ENCODE peak calls at places on chromosomes 3 and 15, in five cellular contexts. B, O, L, T and R are unnamed samples.

GRCh38 chr3:182969277-182969676 is 11.1 kb downstream of the DCUN1D1 start:
- DNase-seq in B (no peak), L (no peak), T (peak), O (no peak), R (no peak)

GRCh38 chr15:50181206-50181982 is 602 bp upstream of the SLC27A2 start:
- DNase-seq in O (no peak), L (no peak), T (no peak), B (no peak), R (no peak)

GRCh38 chr3:148584438-148584837 is 113.3 kb upstream of the AGTR1 start:
- DNase-seq in T (no peak), B (no peak), O (no peak), L (no peak), R (no peak)

GRCh38 chr15:100725121-100726069 is 123.0 kb downstream of the ASB7 start:
- DNase-seq in B (peak), T (peak), O (no peak), L (no peak), R (no peak)

GRCh38 chr15:101178414-101178813 is 73.4 kb downstream of the CHSY1 start:
- DNase-seq in T (no peak), O (no peak), B (no peak), L (no peak), R (no peak)

GRCh38 chr3:154175041-154175440 is 53.9 kb downstream of the ARHGEF26 start:
- DNase-seq in L (no peak), T (no peak), O (no peak), B (no peak), R (no peak)

GRCh38 chr15:89662893-89663673 is 7.8 kb upstream of the KIF7 start:
- DNase-seq in O (no peak), T (peak), L (no peak), B (peak), R (peak)

GRCh38 chr15:77783636-77784035 is 150.9 kb upstream of the LINGO1 start:
- DNase-seq in L (no peak), O (no peak), T (no peak), B (no peak), R (no peak)

GRCh38 chr3:64627471-64628321 is 60.1 kb downstream of the ADAMTS9 start:
- DNase-seq in O (no peak), B (no peak), T (no peak), L (no peak), R (no peak)

GRCh38 chr3:8490079-8490552 is 11.5 kb upstream of the LMCD1 start:
- DNase-seq in B (peak), O (no peak), T (peak), L (no peak), R (no peak)

GRCh38 chr15:51192560-51193280 is 98.0 kb upstream of the TNFAIP8L3 start:
- DNase-seq in O (peak), T (peak), L (peak), B (peak), R (peak)

GRCh38 chr3:81764665-81765064 is 3.2 kb upstream of the GBE1 start:
- DNase-seq in L (no peak), T (no peak), B (no peak), O (no peak), R (no peak)

GRCh38 chr3:177185035-177185574 is 12.2 kb downstream of the TBL1XR1 start:
- DNase-seq in L (no peak), B (no peak), O (no peak), T (no peak), R (no peak)

GRCh38 chr3:15272431-15273196 is 59.8 kb downstream of the SH3BP5 start:
- DNase-seq in O (peak), L (no peak), B (no peak), T (no peak), R (no peak)

GRCh38 chr3:37772773-37773291 is 88.8 kb upstream of the CTDSPL start:
- DNase-seq in L (no peak), T (no peak), O (no peak), B (no peak), R (no peak)

GRCh38 chr3:56894912-56895431 is 93.2 kb upstream of the ARHGEF3 start:
- DNase-seq in L (no peak), O (no peak), B (no peak), T (peak), R (no peak)

GRCh38 chr3:126545544-126545943 is 13.2 kb downstream of the C3orf22 start:
- DNase-seq in O (peak), L (no peak), B (peak), T (no peak), R (peak)

GRCh38 chr3:4413467-4413866 is 53.6 kb downstream of the SUMF1 start:
- DNase-seq in L (no peak), T (peak), B (no peak), O (no peak), R (no peak)

GRCh38 chr3:151901282-151901945 is 28.0 kb downstream of the SUCNR1 start:
- DNase-seq in L (no peak), O (no peak), T (peak), B (peak), R (no peak)

GRCh38 chr3:150372320-150373118 is 35.6 kb upstream of the TSC22D2 start:
- DNase-seq in L (no peak), T (peak), B (peak), O (no peak), R (no peak)

GRCh38 chr15:88834211-88834812 is 31.1 kb downstream of the ACAN start:
- DNase-seq in O (peak), T (peak), B (no peak), L (peak), R (peak)

GRCh38 chr3:131326307-131326706 is 55.3 kb upstream of the NUDT16 start:
- DNase-seq in T (peak), O (no peak), L (no peak), B (no peak), R (no peak)

GRCh38 chr3:38117748-38118420 is 19.0 kb downstream of the ACAA1 start:
- DNase-seq in L (peak), T (peak), B (peak), O (peak), R (peak)

GRCh38 chr3:126682046-126682445 is 22.0 kb upstream of the CHCHD6 start:
- DNase-seq in O (no peak), B (no peak), T (no peak), L (no peak), R (no peak)

GRCh38 chr15:95025924-95026728 is 794.8 kb downstream of the MCTP2 start:
- DNase-seq in T (peak), O (no peak), B (peak), L (peak), R (peak)

GRCh38 chr15:72237286-72238224 is 6.6 kb upstream of the PKM start:
- DNase-seq in B (peak), O (no peak), L (peak), T (peak), R (peak)

GRCh38 chr3:51588724-51589123 is 50.2 kb downstream of the RAD54L2 start:
- DNase-seq in B (no peak), L (no peak), T (no peak), O (no peak), R (no peak)
- H3K27ac ChIP-seq in B (no peak), L (no peak), T (no peak), O (no peak), R (no peak)

GRCh38 chr15:41661078-41661528 is 898 bp downstream of the MGA start:
- DNase-seq in B (no peak), O (no peak), L (peak), T (no peak), R (no peak)
- H3K27ac ChIP-seq in B (no peak), O (peak), L (peak), T (peak), R (peak)

GRCh38 chr3:169268942-169269460 is 394.5 kb downstream of the MECOM start:
- DNase-seq in O (no peak), B (no peak), T (no peak), L (no peak), R (no peak)
- H3K27ac ChIP-seq in O (no peak), B (no peak), T (no peak), L (no peak), R (peak)

GRCh38 chr3:132570011-132570410 is 27.1 kb upstream of the ACKR4 start:
- DNase-seq in B (no peak), T (no peak), O (no peak), L (no peak), R (no peak)
- H3K27ac ChIP-seq in B (no peak), T (no peak), O (no peak), L (peak), R (no peak)

GRCh38 chr15:67833504-67834248 is 6.2 kb downstream of the RNU6-1 start:
- DNase-seq in L (peak), O (peak), T (no peak), B (no peak), R (peak)
- H3K27ac ChIP-seq in L (no peak), O (no peak), T (no peak), B (no peak), R (no peak)

GRCh38 chr3:141979050-141979671 is 102.7 kb downstream of the ATP1B3 start:
- DNase-seq in T (peak), B (peak), L (no peak), O (no peak), R (no peak)
- H3K27ac ChIP-seq in T (no peak), B (peak), L (no peak), O (no peak), R (no peak)

GRCh38 chr3:157868881-157869280 is 237.3 kb downstream of the SHOX2 start:
- DNase-seq in O (no peak), B (no peak), L (no peak), T (no peak), R (no peak)

GRCh38 chr3:157871248-157871647 is 235.0 kb downstream of the SHOX2 start:
- DNase-seq in L (no peak), T (no peak), O (no peak), B (no peak), R (no peak)

GRCh38 chr3:157865449-157865862 is 240.8 kb downstream of the SHOX2 start:
- DNase-seq in B (no peak), L (peak), T (no peak), O (no peak), R (no peak)

GRCh38 chr3:157871838-157872497 is 234.3 kb downstream of the SHOX2 start:
- DNase-seq in L (no peak), O (no peak), T (no peak), B (no peak), R (no peak)

GRCh38 chr3:157868168-157868567 is 238.1 kb downstream of the SHOX2 start:
- DNase-seq in O (no peak), L (no peak), T (peak), B (no peak), R (no peak)
- H3K27ac ChIP-seq in O (no peak), L (no peak), T (no peak), B (no peak), R (no peak)

DNA sequence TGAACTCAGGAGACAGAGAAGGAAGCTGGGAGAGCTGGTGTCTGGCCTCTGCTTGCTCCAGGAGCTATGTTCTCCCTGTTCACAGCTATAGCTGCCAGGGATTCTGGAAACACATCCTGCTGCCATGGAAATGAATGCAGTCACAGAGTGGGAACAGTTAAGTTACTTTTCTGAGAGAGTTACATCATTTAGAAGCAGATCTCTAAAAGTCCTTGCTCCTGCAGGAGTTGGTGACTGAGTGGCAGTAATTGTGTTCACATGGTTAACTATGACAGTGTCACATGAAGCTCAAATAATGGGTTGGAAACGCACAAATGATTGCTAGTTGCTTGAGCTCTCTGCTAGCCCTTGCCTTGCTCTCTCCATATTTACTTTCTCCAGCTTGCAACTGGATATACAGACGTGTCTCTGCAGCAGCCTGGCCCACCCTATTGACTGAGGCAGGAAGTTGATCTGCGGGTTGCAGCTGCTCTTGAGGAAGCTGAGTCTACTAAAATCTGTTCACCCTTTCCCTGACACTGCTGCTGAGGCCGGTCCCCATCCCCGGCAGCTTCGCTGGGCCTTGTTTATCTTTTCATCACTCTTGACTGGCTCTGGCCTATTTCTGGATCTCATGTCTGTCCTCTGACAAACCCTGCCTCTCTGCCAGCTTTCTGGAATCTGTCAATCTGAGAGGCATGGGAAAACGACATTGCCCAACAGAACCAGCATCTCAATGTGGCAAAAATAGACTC is 16.7 kb upstream of the ISLR start:
- DNase-seq in L (no peak), B (no peak), O (peak), T (peak), R (no peak)
- H3K27ac ChIP-seq in L (no peak), B (no peak), O (no peak), T (no peak), R (no peak)

DNA sequence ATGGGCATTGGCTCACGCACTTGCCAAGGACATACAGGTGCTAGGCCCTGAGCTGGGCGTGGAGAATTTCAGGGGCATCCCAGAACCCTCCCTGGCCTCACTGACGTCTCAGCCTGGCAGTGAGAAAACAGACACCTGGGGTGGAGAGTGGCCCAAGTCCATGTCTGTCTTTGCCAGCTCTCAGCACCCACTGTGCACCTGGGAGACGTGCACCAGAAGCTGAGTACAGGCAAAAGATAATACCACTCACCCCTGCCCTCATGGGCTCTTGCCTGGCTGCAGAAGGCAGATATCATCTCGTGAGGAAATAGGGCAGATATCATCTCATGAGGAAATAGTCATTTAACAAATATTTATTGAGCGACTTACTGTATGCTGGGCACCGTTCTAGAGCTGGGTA is 8.0 kb downstream of the LOXL1 start:
- DNase-seq in B (no peak), O (no peak), T (no peak), L (no peak), R (no peak)
- H3K27ac ChIP-seq in B (no peak), O (no peak), T (no peak), L (no peak), R (no peak)